ENCODE peak calls at places on chromosomes 12 and 14, in eight cellular contexts. Z is neural progenitor cell, T is heart left ventricle, K is upper lobe of right lung, D is tibial nerve, Q is stomach, X is keratinocyte, A is spleen. U is an unnamed sample.

GRCh38 chr14:74879427-74880180 is 2.1 kb upstream of the DLST start:
- DNase-seq in Z (peak; percentile 10), T (no peak), K (no peak), D (no peak), Q (no peak), X (no peak), A (no peak), U (no peak)

GRCh38 chr14:54267172-54267571 is 129.6 kb upstream of the CDKN3 start:
- DNase-seq in Z (no peak), T (no peak), K (no peak), D (no peak), Q (no peak), X (no peak), A (no peak), U (no peak)

GRCh38 chr14:93903342-93904184 is 23.6 kb upstream of the FAM181A start:
- DNase-seq in Z (peak; percentile 74), T (no peak), K (peak; percentile 69), D (no peak), Q (peak; percentile 40), X (no peak), A (no peak), U (no peak)

GRCh38 chr14:63493246-63493645 is 49.9 kb downstream of the PPP2R5E start:
- DNase-seq in Z (peak; percentile 64), T (no peak), K (no peak), D (no peak), Q (no peak), X (no peak), A (no peak), U (no peak)

GRCh38 chr12:132583736-132584135 is 26.6 kb downstream of the LRCOL1 start:
- DNase-seq in Z (peak; percentile 85), T (no peak), K (no peak), D (no peak), Q (no peak), X (no peak), A (no peak), U (no peak)

GRCh38 chr14:33938131-33938949 is 12.5 kb downstream of the EGLN3 start:
- DNase-seq in Z (peak; percentile 82), T (peak; percentile 85), K (no peak), D (peak; percentile 9), Q (peak; percentile 85), X (no peak), A (peak; percentile 75), U (peak; percentile 76)

GRCh38 chr12:34394211-34395055 is 372.1 kb downstream of the ALG10 start:
- DNase-seq in Z (no peak), T (peak; percentile 11), K (peak; percentile 47), D (peak; percentile 2), Q (peak; percentile 13), X (no peak), A (peak; percentile 51), U (peak; percentile 2)

GRCh38 chr14:95315579-95315978 is 4.1 kb downstream of the CLMN start:
- DNase-seq in Z (no peak), T (no peak), K (no peak), D (no peak), Q (no peak), X (no peak), A (no peak), U (no peak)

GRCh38 chr12:99059824-99060526 is 414.9 kb downstream of the APAF1 start:
- DNase-seq in Z (peak; percentile 44), T (peak; percentile 47), K (no peak), D (peak; percentile 21), Q (no peak), X (no peak), A (no peak), U (no peak)

GRCh38 chr12:89073027-89073398 is 279.3 kb downstream of the DUSP6 start:
- DNase-seq in Z (no peak), T (no peak), K (no peak), D (no peak), Q (no peak), X (no peak), A (no peak), U (no peak)

GRCh38 chr14:32698831-32699230 is 239.8 kb upstream of the NPAS3 start:
- DNase-seq in Z (no peak), T (no peak), K (no peak), D (no peak), Q (no peak), X (no peak), A (no peak), U (no peak)

GRCh38 chr12:12226187-12226586 is 40.7 kb downstream of the LRP6 start:
- DNase-seq in Z (no peak), T (no peak), K (no peak), D (no peak), Q (no peak), X (no peak), A (no peak), U (no peak)

GRCh38 chr14:50061664-50062437 is 54.5 kb downstream of the VCPKMT start:
- DNase-seq in Z (no peak), T (no peak), K (peak; percentile 68), D (no peak), Q (peak; percentile 61), X (no peak), A (peak; percentile 94), U (peak; percentile 79)

GRCh38 chr12:94641283-94641682 is 9.1 kb downstream of the TMCC3 start:
- DNase-seq in Z (no peak), T (no peak), K (no peak), D (no peak), Q (no peak), X (no peak), A (no peak), U (no peak)

GRCh38 chr12:124709722-124710656 is 142.6 kb upstream of the NCOR2 start:
- DNase-seq in Z (no peak), T (no peak), K (no peak), D (peak; percentile 31), Q (no peak), X (no peak), A (no peak), U (no peak)

GRCh38 chr12:63294327-63294632 is 143.3 kb upstream of the AVPR1A start:
- DNase-seq in Z (no peak), T (no peak), K (no peak), D (no peak), Q (no peak), X (no peak), A (no peak), U (no peak)

GRCh38 chr14:95056476-95056875 is 100.9 kb downstream of the DICER1 start:
- DNase-seq in Z (no peak), T (no peak), K (peak; percentile 67), D (no peak), Q (peak; percentile 57), X (no peak), A (no peak), U (no peak)

GRCh38 chr14:29643415-29644206 is 284.0 kb downstream of the PRKD1 start:
- DNase-seq in Z (no peak), T (no peak), K (no peak), D (no peak), Q (no peak), X (no peak), A (no peak), U (no peak)

GRCh38 chr12:97924122-97924521 is 461.5 kb downstream of the RMST start:
- DNase-seq in Z (no peak), T (no peak), K (no peak), D (no peak), Q (no peak), X (no peak), A (no peak), U (no peak)

GRCh38 chr12:117333331-117334000 is 28.0 kb downstream of the NOS1 start:
- DNase-seq in Z (no peak), T (no peak), K (no peak), D (no peak), Q (no peak), X (no peak), A (peak; percentile 30), U (no peak)
- H3K4me1 ChIP-seq in Z (peaks cover 6% of the 10 kb centered on the region), T (no peaks in the 10 kb centered on the region), K (peaks cover 13% of the 10 kb centered on the region), D (no peaks in the 10 kb centered on the region), Q (peaks cover 7% of the 10 kb centered on the region), X (peaks cover 13% of the 10 kb centered on the region), A (no peaks in the 10 kb centered on the region), U (no peaks in the 10 kb centered on the region)

GRCh38 chr12:53048780-53049401 is 974 bp upstream of the TNS2 start:
- DNase-seq in Z (peak; percentile 71), T (peak; percentile 90), K (peak; percentile 85), D (peak; percentile 68), Q (peak; percentile 59), X (no peak), A (peak; percentile 81), U (peak; percentile 61)

GRCh38 chr12:53048033-53048779 is 1.7 kb upstream of the TNS2 start:
- DNase-seq in Z (peak; percentile 49), T (peak; percentile 82), K (peak; percentile 89), D (peak; percentile 31), Q (peak; percentile 76), X (no peak), A (peak; percentile 82), U (peak; percentile 63)

GRCh38 chr12:53051058-53051880 is 1.4 kb downstream of the TNS2 start:
- DNase-seq in Z (no peak), T (peak; percentile 76), K (peak; percentile 82), D (peak; percentile 85), Q (peak; percentile 59), X (no peak), A (no peak), U (peak; percentile 57)

GRCh38 chr12:53050426-53051057 is 677 bp downstream of the TNS2 start:
- DNase-seq in Z (no peak), T (no peak), K (no peak), D (peak; percentile 15), Q (peak; percentile 20), X (no peak), A (no peak), U (peak; percentile 7)

GRCh38 chr12:53049582-53050318 is at the start of gene TNS2:
- DNase-seq in Z (peak; percentile 62), T (peak; percentile 89), K (peak; percentile 91), D (peak; percentile 90), Q (peak; percentile 76), X (no peak), A (peak; percentile 88), U (peak; percentile 72)
- H3K4me3 ChIP-seq in Z (peak within 1 kb of the TSS; percentile 7), T (peak within 1 kb of the TSS; percentile 79), K (peak within 1 kb of the TSS; percentile 86), D (peak within 1 kb of the TSS; percentile 77), Q (peak within 1 kb of the TSS; percentile 51), X (no peak within 1 kb of the TSS), A (peak within 1 kb of the TSS; percentile 59), U (peak within 1 kb of the TSS; percentile 48)

GRCh38 chr12:117363953-117364486 is 2.6 kb upstream of the NOS1 start:
- DNase-seq in Z (peak; percentile 55), T (no peak), K (no peak), D (no peak), Q (no peak), X (no peak), A (no peak), U (no peak)
- TF ChIP-seq CTCF in Z (peak; percentile 22), T (no peak), K (no peak), D (no peak), Q (no peak), X (peak; percentile 40), A (no peak), U (no peak)

DNA sequence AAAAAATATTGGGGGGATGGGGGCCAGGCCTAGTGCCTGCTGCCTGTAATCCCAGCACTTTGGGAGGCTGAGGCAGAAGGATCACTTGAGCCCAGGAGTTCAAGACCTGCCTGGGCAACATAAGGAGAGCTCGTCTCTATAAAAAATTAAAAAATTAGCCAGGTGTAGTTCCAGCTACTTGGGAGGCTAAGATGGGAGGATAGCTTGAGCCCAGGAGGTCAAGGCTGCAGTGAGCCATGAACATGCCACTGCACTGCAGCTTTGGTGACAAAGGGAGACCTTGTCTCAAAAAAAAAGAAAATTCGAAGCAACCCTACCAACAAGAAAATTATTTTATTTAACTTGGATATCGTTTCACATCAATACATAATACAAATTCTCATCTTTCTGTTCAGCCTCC is 55.1 kb downstream of the NFKBIA start:
- DNase-seq in Z (no peak), T (no peak), K (no peak), D (no peak), Q (no peak), X (no peak), A (no peak), U (no peak)
- H3K4me1 ChIP-seq in Z (peaks cover 17% of the 10 kb centered on the region), T (no peaks in the 10 kb centered on the region), K (peaks cover 12% of the 10 kb centered on the region), D (no peaks in the 10 kb centered on the region), Q (peaks cover 7% of the 10 kb centered on the region), X (no peaks in the 10 kb centered on the region), A (peaks cover 12% of the 10 kb centered on the region), U (peaks cover 11% of the 10 kb centered on the region)